ENCODE peak calls at places on chromosomes 13 and 19, in seven cellular contexts. C is uterus, I is NB4, J is HCT116, B is IMR-90, F is heart left ventricle, K is A549. V is an unnamed sample.

GRCh38 chr13:27406178-27406939 is 18.1 kb upstream of the GTF3A start:
- DNase-seq in C (no peak), I (peak), J (no peak), B (peak), F (no peak), K (peak), V (no peak)

GRCh38 chr13:23627419-23627818 is 57.2 kb downstream of the TNFRSF19 start:
- DNase-seq in C (no peak), I (no peak), J (no peak), B (no peak), F (no peak), K (no peak), V (no peak)

GRCh38 chr13:110119943-110120905 is 186.7 kb downstream of the COL4A1 start:
- DNase-seq in C (no peak), I (no peak), J (no peak), B (peak), F (no peak), K (peak), V (no peak)

GRCh38 chr13:110506859-110507566 is 54.5 kb downstream of the RAB20 start:
- DNase-seq in C (no peak), I (no peak), J (no peak), B (peak), F (peak), K (peak), V (no peak)

GRCh38 chr13:34833562-34834182 is 108.4 kb upstream of the NBEA start:
- DNase-seq in C (no peak), I (peak), J (peak), B (peak), F (no peak), K (peak), V (no peak)

GRCh38 chr13:40331802-40332201 is 334.6 kb downstream of the FOXO1 start:
- DNase-seq in C (no peak), I (no peak), J (no peak), B (no peak), F (no peak), K (no peak), V (no peak)

GRCh38 chr13:101626925-101627555 is 174.6 kb downstream of the ITGBL1 start:
- DNase-seq in C (no peak), I (peak), J (no peak), B (peak), F (no peak), K (no peak), V (no peak)

GRCh38 chr13:79937311-79938243 is 403.3 kb downstream of the SPRY2 start:
- DNase-seq in C (no peak), I (no peak), J (no peak), B (no peak), F (no peak), K (no peak), V (no peak)

GRCh38 chr13:100240109-100240779 is 151.4 kb downstream of the PCCA start:
- DNase-seq in C (no peak), I (no peak), J (no peak), B (peak), F (no peak), K (no peak), V (no peak)

GRCh38 chr19:41449079-41449864 is 6.3 kb downstream of the ERICH4 start:
- DNase-seq in C (peak), I (peak), J (peak), B (peak), F (peak), K (peak), V (peak)

GRCh38 chr13:114112231-114112825 is 20.1 kb downstream of the RASA3 start:
- DNase-seq in C (peak), I (no peak), J (no peak), B (peak), F (peak), K (no peak), V (no peak)

GRCh38 chr19:12965017-12965811 is 4.2 kb upstream of the DAND5 start:
- DNase-seq in C (peak), I (peak), J (peak), B (peak), F (peak), K (peak), V (peak)

GRCh38 chr13:97600438-97601080 is 166.6 kb downstream of the RAP2A start:
- DNase-seq in C (no peak), I (peak), J (no peak), B (peak), F (no peak), K (peak), V (no peak)

GRCh38 chr13:51243832-51244231 is 21.6 kb downstream of the FAM124A start:
- DNase-seq in C (no peak), I (no peak), J (no peak), B (no peak), F (no peak), K (no peak), V (no peak)

GRCh38 chr19:36719687-36720556 is 32.5 kb downstream of the ZNF567 start:
- DNase-seq in C (no peak), I (peak), J (no peak), B (no peak), F (no peak), K (peak), V (no peak)

GRCh38 chr13:41054212-41054877 is 7.0 kb upstream of the WBP4 start:
- DNase-seq in C (peak), I (peak), J (no peak), B (peak), F (no peak), K (peak), V (no peak)

GRCh38 chr13:80962855-80963254 is 621.9 kb upstream of the SPRY2 start:
- DNase-seq in C (no peak), I (no peak), J (no peak), B (no peak), F (no peak), K (no peak), V (no peak)

GRCh38 chr13:113195360-113195759 is 13.1 kb downstream of the PCID2 start:
- DNase-seq in C (no peak), I (no peak), J (no peak), B (no peak), F (no peak), K (no peak), V (no peak)

GRCh38 chr13:113639661-113640262 is 18.2 kb downstream of the ATP4B start:
- DNase-seq in C (no peak), I (no peak), J (no peak), B (no peak), F (peak), K (no peak), V (no peak)

GRCh38 chr19:43634877-43635560 is 4.6 kb downstream of the CADM4 start:
- DNase-seq in C (no peak), I (peak), J (no peak), B (no peak), F (no peak), K (no peak), V (no peak)

GRCh38 chr19:1027953-1028902 is 1.8 kb downstream of the CNN2 start:
- DNase-seq in C (peak), I (peak), J (peak), B (peak), F (peak), K (peak), V (peak)

GRCh38 chr13:80873589-80873988 is 532.7 kb upstream of the SPRY2 start:
- DNase-seq in C (no peak), I (peak), J (no peak), B (no peak), F (no peak), K (no peak), V (no peak)

GRCh38 chr13:51549050-51549449 is 35.2 kb upstream of the WDFY2 start:
- DNase-seq in C (no peak), I (peak), J (no peak), B (no peak), F (peak), K (peak), V (peak)

GRCh38 chr19:38384209-38385027 is 3.4 kb downstream of the GGN start:
- DNase-seq in C (no peak), I (no peak), J (no peak), B (no peak), F (no peak), K (peak), V (no peak)

GRCh38 chr19:3275068-3275582 is 50.7 kb downstream of the CELF5 start:
- DNase-seq in C (no peak), I (peak), J (peak), B (no peak), F (no peak), K (peak), V (no peak)

GRCh38 chr13:44212633-44213387 is 160.8 kb upstream of the SERP2 start:
- DNase-seq in C (no peak), I (no peak), J (no peak), B (peak), F (no peak), K (no peak), V (no peak)

GRCh38 chr19:7456964-7457541 is 31.8 kb downstream of the PEX11G start:
- DNase-seq in C (no peak), I (no peak), J (peak), B (no peak), F (no peak), K (no peak), V (no peak)

GRCh38 chr19:54707932-54708331 is 16.3 kb upstream of the KIR3DL3 start:
- DNase-seq in C (no peak), I (peak), J (no peak), B (no peak), F (no peak), K (no peak), V (no peak)

GRCh38 chr13:21242236-21242635 is 65.8 kb downstream of the MRPL57 start:
- DNase-seq in C (no peak), I (peak), J (peak), B (no peak), F (no peak), K (no peak), V (no peak)

GRCh38 chr19:14544977-14545715 is 15.8 kb downstream of the TECR start:
- DNase-seq in C (no peak), I (no peak), J (no peak), B (no peak), F (peak), K (no peak), V (no peak)

GRCh38 chr19:51339687-51340656 is 2.0 kb downstream of the VSIG10L start:
- DNase-seq in C (peak), I (peak), J (peak), B (peak), F (peak), K (peak), V (peak)
- TF ChIP-seq POLR2A in C (peak), I (no peak), J (peak), B (peak), F (no peak), K (peak), V (no peak)

DNA sequence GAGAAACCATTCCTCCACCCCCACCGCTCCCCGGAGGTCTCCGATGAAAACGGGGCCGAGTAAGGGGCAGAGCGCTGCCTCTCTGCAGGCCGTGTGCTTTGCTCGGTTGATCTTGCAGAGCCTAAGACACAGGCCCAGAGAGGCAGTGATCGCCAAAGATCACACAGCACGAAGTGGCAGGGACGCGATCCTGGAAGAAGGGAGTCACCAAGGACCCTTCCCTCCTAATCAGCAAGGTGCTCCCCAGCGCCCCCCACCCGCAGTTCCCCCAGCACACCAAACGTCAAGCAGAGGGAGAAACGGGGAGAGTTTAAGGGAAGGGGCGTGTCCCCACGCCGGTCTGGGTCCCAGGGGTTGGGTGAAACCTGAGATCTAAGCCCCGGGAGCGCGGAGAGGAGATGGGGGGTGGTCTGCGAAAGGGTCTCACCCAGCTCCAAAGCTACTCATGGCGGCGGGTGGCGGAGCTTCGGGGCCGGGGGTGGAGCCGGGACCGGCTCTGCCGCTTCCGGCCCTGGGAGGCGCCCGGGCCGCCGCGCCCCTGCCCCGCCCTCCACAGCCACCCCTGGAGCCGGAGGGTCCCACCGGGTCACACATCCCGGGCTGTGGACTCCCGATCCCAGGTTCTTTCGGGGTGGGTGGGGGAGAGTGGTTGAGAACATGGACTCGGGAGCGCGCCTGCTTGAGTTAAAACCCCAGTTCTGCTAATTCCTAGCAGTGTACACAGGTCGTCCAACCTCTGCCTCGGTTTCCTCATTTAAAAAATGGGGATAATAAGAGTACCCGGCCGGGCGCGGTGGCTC is at the start of gene EML2:
- DNase-seq in C (no peak), I (peak), J (no peak), B (no peak), F (peak), K (peak), V (peak)
- TF ChIP-seq CTCF in C (no peak), I (peak), J (peak), B (no peak), F (no peak), K (peak), V (no peak)

GRCh38 chr19:33799507-33799906 is 2.8 kb downstream of the KCTD15 start:
- DNase-seq in C (no peak), I (no peak), J (no peak), B (no peak), F (no peak), K (no peak), V (no peak)
- H3K4me3 ChIP-seq in C (no peak), I (no peak), J (no peak), B (no peak), F (peak), K (no peak), V (no peak)

GRCh38 chr19:11563530-11563929 is 4.5 kb upstream of the ELOF1 start:
- DNase-seq in C (no peak), I (no peak), J (no peak), B (no peak), F (no peak), K (no peak), V (no peak)

GRCh38 chr19:11555246-11555645 is 3.8 kb downstream of the ELOF1 start:
- DNase-seq in C (no peak), I (no peak), J (no peak), B (no peak), F (no peak), K (no peak), V (no peak)

GRCh38 chr19:11556634-11557420 is 2.2 kb downstream of the ELOF1 start:
- DNase-seq in C (no peak), I (no peak), J (no peak), B (no peak), F (no peak), K (no peak), V (no peak)

GRCh38 chr19:11560404-11560988 is 1.5 kb upstream of the ELOF1 start:
- DNase-seq in C (no peak), I (peak), J (peak), B (peak), F (no peak), K (peak), V (no peak)

GRCh38 chr19:11558881-11559828 is at the start of gene ELOF1:
- DNase-seq in C (peak), I (peak), J (peak), B (peak), F (peak), K (peak), V (peak)
- TF ChIP-seq POLR2A in C (peak), I (peak), J (peak), B (peak), F (no peak), K (peak), V (no peak)

DNA sequence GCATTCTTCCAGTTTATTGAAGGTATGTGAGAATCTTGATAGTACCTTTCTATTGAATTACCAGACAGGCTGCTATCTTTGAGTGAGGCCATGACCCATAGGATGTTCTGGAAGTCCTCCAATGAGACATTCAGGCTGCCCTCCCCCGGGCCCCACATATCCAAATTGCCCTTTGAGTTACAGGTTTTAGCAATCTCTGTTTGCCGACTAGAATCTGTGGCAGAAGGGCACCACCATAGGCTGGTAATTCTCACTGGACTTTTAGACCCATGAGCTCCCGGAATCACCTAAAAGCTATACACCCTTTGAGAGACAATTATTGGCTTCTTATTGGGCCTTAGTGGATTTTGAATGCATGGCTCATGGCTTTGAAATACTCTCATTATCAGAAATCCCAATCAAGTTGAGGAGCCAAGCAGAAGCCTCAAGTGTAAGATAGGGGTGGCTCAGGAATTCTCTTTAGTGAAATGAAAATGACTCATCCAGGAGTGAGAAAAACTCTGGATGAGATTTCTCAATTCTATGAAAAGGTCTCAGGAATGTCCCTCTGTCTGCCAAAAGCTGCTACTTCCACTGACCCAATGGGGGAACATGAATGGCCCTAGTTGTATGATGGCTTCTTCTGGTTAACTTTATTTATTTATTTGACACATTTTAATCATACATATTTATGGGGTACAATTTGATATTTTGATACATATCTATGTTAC is 172.1 kb upstream of the CSNK1A1L start:
- DNase-seq in C (no peak), I (no peak), J (no peak), B (peak), F (no peak), K (no peak), V (no peak)
- TF ChIP-seq CTCF in C (no peak), I (no peak), J (no peak), B (no peak), F (no peak), K (no peak), V (no peak)